ENCODE peak calls at places on chromosome X, in seven cellular contexts. K is breast epithelium, A is transverse colon, G is HCT116, J is esophagus muscularis mucosa, Y is sigmoid colon, X is suprapubic skin. M is an unnamed sample.

GRCh38 chrX:129772796-129773431 is 6.8 kb upstream of the SASH3 start:
- DNase-seq in K (peak; percentile 50), A (peak; percentile 82), G (no peak), J (no peak), Y (peak; percentile 78), X (peak; percentile 78), M (peak; percentile 43)

GRCh38 chrX:44935640-44936039 is 62.7 kb downstream of the KDM6A start:
- DNase-seq in K (no peak), A (no peak), G (no peak), J (no peak), Y (no peak), X (no peak), M (no peak)

GRCh38 chrX:105063743-105064142 is 156.8 kb downstream of the TEX13A start:
- DNase-seq in K (no peak), A (no peak), G (no peak), J (no peak), Y (no peak), X (no peak), M (no peak)

GRCh38 chrX:134459683-134460004 is 321 bp upstream of the HPRT1 start:
- DNase-seq in K (no peak), A (no peak), G (no peak), J (no peak), Y (no peak), X (no peak), M (no peak)

GRCh38 chrX:103585421-103586313 is at the start of gene TCEAL4:
- DNase-seq in K (peak; percentile 53), A (peak; percentile 68), G (no peak), J (no peak), Y (peak; percentile 85), X (peak; percentile 73), M (peak; percentile 25)

GRCh38 chrX:19063030-19063429 is 59.2 kb downstream of the ADGRG2 start:
- DNase-seq in K (no peak), A (no peak), G (no peak), J (no peak), Y (no peak), X (no peak), M (no peak)

GRCh38 chrX:108309144-108309543 is 129.1 kb downstream of the COL4A6 start:
- DNase-seq in K (no peak), A (no peak), G (peak; percentile 35), J (no peak), Y (no peak), X (no peak), M (no peak)

GRCh38 chrX:150889131-150889530 is 9.3 kb downstream of the CD99L2 start:
- DNase-seq in K (no peak), A (no peak), G (no peak), J (no peak), Y (no peak), X (no peak), M (no peak)

GRCh38 chrX:68929332-68930150 is 100.7 kb downstream of the EFNB1 start:
- DNase-seq in K (no peak), A (no peak), G (peak; percentile 18), J (no peak), Y (no peak), X (no peak), M (no peak)

DNA sequence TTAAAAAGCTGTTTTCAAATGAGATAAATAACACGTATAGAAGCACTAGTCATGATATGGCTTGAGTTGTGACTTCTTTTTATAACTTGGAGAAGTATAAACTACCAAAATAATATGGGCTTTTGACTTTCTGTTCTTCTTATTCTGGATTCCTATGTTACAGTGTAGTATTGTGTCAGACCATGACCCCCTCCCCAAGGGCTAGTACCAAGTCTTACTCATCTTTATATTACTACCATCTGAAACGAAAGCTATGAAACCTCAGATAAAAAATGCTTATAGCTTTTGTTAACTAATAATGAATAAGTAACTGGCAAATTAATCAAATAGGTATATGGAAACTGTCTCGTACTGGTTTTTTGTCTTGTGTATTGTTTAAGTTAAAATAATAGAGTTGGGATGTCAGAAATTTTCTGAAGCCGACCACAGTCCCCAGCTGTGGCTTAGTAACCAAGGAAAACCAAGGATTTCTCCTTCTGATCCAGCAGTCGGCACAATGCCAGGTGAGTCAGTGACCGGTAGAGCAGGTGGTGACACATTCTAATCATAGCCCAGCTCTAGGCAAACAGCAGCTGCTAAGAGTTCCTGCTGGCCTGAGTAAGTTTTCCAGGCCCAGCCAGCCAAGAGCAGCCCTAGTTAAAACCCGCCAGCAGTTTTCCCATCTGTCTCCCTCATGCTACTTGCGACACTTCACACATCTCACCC is 163.3 kb upstream of the PRDX4 start:
- DNase-seq in K (peak; percentile 85), A (peak; percentile 59), G (peak; percentile 79), J (no peak), Y (peak; percentile 57), X (no peak), M (no peak)
- TF ChIP-seq POLR2AphosphoS5 in K (no peak), A (peak; percentile 17), G (peak; percentile 54), J (no peak), Y (no peak), X (no peak), M (no peak)

GRCh38 chrX:40503094-40503493 is 77.7 kb upstream of the ATP6AP2 start:
- DNase-seq in K (no peak), A (no peak), G (no peak), J (no peak), Y (no peak), X (no peak), M (no peak)
- TF ChIP-seq POLR2A in K (no peak), A (no peak), G (no peak), J (no peak), Y (no peak), X (no peak), M (no peak)

GRCh38 chrX:72131317-72132294 is at the start of gene RTL5:
- DNase-seq in K (peak; percentile 75), A (peak; percentile 81), G (peak; percentile 63), J (peak; percentile 93), Y (peak; percentile 97), X (peak; percentile 92), M (peak; percentile 41)
- TF ChIP-seq POLR2AphosphoS5 in K (peak; percentile 20), A (peak; percentile 6), G (peak; percentile 39), J (peak; percentile 69), Y (peak; percentile 67), X (no peak), M (no peak)

GRCh38 chrX:97314348-97314747 is 430.6 kb downstream of the RPA4 start:
- DNase-seq in K (no peak), A (no peak), G (no peak), J (no peak), Y (no peak), X (no peak), M (no peak)
- TF ChIP-seq POLR2A in K (no peak), A (no peak), G (no peak), J (no peak), Y (no peak), X (no peak), M (no peak)

M was measured in GM12892.